ENCODE peak calls at places on chromosomes 13 and 19, in seven cellular contexts. V, E, Z, A, Q, K and I are unnamed samples.
A peak's percentile ranks its signal among the peaks of the same experiment; 100 is the strongest.

GRCh38 chr13:47908200-47908902 is 92.7 kb downstream of the SUCLA2 start:
- DNase-seq in K (no peak), A (no peak), E (no peak), V (no peak), Z (no peak), Q (no peak), I (no peak)

GRCh38 chr19:27746691-27747380 is 1466.1 kb downstream of the UQCRFS1 start:
- DNase-seq in Z (peak; percentile 53), A (peak; percentile 36), Q (no peak), E (peak; percentile 30), V (no peak), K (peak; percentile 70), I (peak; percentile 52)

GRCh38 chr13:25213716-25214115 is 41.6 kb upstream of the AMER2 start:
- DNase-seq in Z (no peak), A (no peak), Q (no peak), E (no peak), K (no peak), V (no peak), I (no peak)

GRCh38 chr19:6062274-6062673 is 48.0 kb downstream of the RFX2 start:
- DNase-seq in K (no peak), Z (peak; percentile 29), E (no peak), V (no peak), A (peak; percentile 56), Q (peak; percentile 11), I (no peak)

GRCh38 chr13:28286263-28286662 is 147.9 kb downstream of the PAN3 start:
- DNase-seq in Q (no peak), V (peak; percentile 22), E (no peak), Z (no peak), A (no peak), K (no peak), I (no peak)

GRCh38 chr13:71758823-71759222 is 108.2 kb downstream of the DACH1 start:
- DNase-seq in E (peak; percentile 8), V (no peak), K (no peak), Q (no peak), A (no peak), Z (no peak), I (no peak)

GRCh38 chr13:86900906-86901305 is 770.3 kb upstream of the SLITRK5 start:
- DNase-seq in A (no peak), V (no peak), Z (no peak), E (no peak), Q (no peak), K (no peak), I (no peak)

GRCh38 chr13:64075543-64076271 is 2660.1 kb upstream of the PCDH20 start:
- DNase-seq in E (no peak), Q (no peak), Z (peak; percentile 69), V (no peak), K (no peak), A (no peak), I (no peak)

DNA sequence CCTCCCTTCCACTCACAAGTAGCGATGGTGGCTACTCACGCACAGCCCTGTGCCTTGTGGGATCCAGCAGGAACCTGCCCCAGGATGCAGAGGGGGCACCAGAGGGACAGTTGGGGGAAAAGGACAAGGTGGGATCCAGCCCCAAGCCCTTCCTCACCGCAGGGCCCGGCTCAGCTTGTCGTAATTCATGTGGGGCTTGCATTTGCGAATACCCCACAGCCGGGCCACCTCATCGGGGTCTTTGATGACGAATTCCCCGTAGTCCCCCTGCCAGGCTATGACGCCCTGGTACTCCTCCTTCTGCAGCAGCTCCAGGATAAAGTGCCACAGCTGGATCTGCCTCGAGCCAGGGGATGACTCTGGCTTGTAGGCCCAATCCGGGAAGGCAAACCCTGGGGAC is 18.5 kb downstream of the ERFL start:
- DNase-seq in Q (no peak), A (no peak), Z (no peak), V (no peak), K (no peak), E (no peak), I (no peak)
- TF ChIP-seq CTCF in Q (no peak), A (no peak), Z (no peak), V (no peak), K (no peak), E (no peak), I (no peak)

GRCh38 chr13:45602183-45602582 is 13.4 kb downstream of the ERICH6B start:
- DNase-seq in Q (no peak), Z (no peak), V (no peak), E (no peak), K (no peak), A (no peak), I (no peak)
- TF ChIP-seq CTCF in Q (no peak), Z (no peak), V (no peak), E (no peak), K (no peak), A (no peak), I (no peak)

GRCh38 chr13:62544928-62545327 is 1129.3 kb upstream of the PCDH20 start:
- DNase-seq in E (no peak), Z (no peak), K (no peak), Q (no peak), V (no peak), A (no peak), I (no peak)
- TF ChIP-seq CTCF in E (peak; percentile 14), Z (no peak), K (peak; percentile 49), Q (no peak), V (peak; percentile 58), A (no peak), I (peak; percentile 27)

DNA sequence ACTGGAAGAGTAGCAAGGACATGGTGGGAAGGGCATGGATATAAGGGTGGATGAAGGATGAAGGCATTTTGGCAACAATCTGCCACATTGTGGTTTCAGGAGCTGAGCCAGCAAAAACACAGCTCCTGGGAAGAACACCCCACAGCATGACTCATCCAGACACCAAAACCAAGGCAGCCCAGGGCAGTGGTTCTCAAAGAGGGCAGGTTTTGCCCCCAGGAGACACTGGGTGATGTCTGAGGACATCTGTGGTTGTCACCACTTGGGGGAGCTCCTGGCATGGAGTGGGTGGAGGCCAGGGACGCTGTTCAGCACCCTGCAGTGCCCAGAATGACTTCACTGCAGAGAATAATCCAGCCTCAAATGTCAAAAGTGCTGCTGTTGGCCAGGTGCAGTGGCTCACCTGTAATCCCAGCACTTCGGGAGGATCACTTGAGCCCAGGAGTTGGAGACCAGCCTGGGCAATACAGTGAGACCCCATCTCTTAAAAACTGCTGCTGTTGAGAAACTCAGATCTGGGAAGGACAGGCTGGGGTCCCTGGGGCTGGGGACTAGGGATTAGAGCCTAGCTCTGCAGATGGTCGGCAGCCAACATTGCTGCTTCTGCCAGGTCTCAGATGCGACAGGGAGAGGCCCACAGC is 16.1 kb downstream of the ZFR2 start:
- DNase-seq in A (no peak), Z (no peak), E (no peak), V (peak; percentile 14), K (no peak), Q (peak; percentile 8), I (no peak)
- TF ChIP-seq CTCF in A (no peak), Z (no peak), E (no peak), V (peak; percentile 57), K (peak; percentile 50), Q (no peak), I (no peak)

DNA sequence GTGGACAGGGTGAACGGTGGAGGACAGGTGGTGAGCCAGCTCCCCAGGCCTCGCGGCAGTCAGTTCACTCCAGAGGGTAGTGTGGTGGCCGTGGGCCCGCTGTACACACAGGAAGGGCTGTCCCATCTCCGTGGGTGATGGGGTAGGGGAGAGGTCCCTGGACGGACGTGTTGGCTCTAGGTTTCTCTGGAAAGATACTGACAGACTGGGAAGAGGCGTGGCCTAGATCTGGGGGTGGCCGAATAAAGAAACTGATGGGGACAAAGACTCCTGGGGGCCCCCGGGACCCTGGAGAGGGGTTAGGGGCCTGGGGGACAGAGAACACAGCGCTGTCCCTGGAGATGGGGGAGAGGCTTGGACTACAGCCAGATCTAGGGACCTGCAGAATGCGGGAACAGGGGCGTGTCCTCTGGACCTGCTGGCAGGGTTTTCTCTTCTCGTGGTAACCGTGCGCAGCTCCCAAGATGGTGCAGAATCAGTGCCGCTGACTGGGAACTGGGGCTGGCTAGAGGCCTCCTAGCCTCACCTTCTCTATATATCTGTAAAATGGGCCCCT is 4.0 kb upstream of the PRAM1 start:
- DNase-seq in A (no peak), E (no peak), Z (no peak), K (peak; percentile 69), Q (no peak), V (no peak), I (no peak)
- TF ChIP-seq CTCF in A (peak; percentile 25), E (peak; percentile 32), Z (no peak), K (peak; percentile 33), Q (no peak), V (no peak), I (peak; percentile 39)

GRCh38 chr19:50402544-50403301 is 16.0 kb upstream of the SPIB start:
- DNase-seq in A (no peak), Z (no peak), E (no peak), Q (no peak), V (no peak), K (peak; percentile 27), I (no peak)

GRCh38 chr19:50399368-50399745 is 15.2 kb downstream of the POLD1 start:
- DNase-seq in K (no peak), V (no peak), Z (no peak), A (no peak), E (no peak), Q (no peak), I (no peak)

GRCh38 chr19:50406156-50406820 is 12.4 kb upstream of the SPIB start:
- DNase-seq in E (no peak), Q (no peak), Z (no peak), V (no peak), K (no peak), A (no peak), I (no peak)

GRCh38 chr19:50398675-50399367 is 14.7 kb downstream of the POLD1 start:
- DNase-seq in Q (no peak), V (no peak), A (no peak), Z (no peak), E (no peak), K (no peak), I (no peak)

DNA sequence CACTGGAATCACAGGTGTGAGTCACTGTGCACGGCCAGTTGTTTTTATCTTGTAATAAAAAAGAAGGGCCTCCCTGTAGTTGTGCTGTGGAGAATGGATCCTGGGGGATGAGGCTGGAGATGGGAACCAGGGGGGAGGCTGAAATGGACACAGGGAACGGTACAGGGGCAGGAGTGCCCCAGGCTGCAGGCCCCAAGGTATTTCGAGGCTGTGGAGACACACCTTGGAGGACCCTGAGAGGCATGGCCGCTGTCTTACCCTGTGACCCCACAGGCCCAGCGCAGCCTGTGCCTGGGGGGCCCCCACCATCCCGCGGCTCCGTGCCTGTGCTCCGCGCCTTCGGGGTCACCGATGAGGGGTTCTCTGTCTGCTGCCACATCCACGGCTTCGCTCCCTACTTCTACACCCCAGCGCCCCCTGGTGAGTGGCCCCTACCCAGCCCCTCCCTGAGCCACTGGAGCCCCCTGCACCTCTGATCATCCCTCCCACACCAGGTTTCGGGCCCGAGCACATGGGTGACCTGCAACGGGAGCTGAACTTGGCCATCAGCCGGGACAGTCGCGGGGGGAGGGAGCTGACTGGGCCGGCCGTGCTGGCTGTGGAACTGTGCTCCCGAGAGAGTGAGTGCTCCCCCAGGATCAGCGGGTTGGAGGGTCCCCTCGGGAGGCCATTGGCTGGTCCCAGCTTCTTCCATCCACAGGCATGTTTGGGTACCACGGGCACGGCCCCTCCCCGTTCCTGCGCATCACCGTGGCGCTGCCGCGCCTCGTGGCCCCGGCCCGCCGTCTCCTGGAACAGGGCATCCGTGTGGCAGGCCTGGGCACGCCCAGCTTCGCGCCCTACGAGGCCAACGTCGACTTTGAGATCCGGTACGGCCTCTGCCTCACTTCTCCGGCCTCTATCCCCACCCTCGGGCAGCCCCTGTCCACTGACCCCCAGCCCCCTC is 17.0 kb upstream of the SPIB start:
- DNase-seq in A (no peak), Z (no peak), Q (no peak), K (peak; percentile 33), V (no peak), E (no peak), I (no peak)
- TF ChIP-seq CTCF in A (no peak), Z (no peak), Q (no peak), K (peak; percentile 10), V (peak; percentile 35), E (no peak), I (no peak)